ENCODE peak calls at places on chromosomes 12 and 14, in five cellular contexts. S is omental fat pad, E is H7, F is iPS-NIHi11, U is psoas muscle. Y is an unnamed sample.

GRCh38 chr12:94779520-94779919 is 129.2 kb upstream of the TMCC3 start:
- DNase-seq in S (no peak), E (no peak), F (no peak), U (no peak), Y (no peak)

GRCh38 chr14:87833026-87833425 is 160.0 kb downstream of the GALC start:
- DNase-seq in S (no peak), E (no peak), F (no peak), U (no peak), Y (no peak)

GRCh38 chr14:101711041-101711861 is 50.3 kb upstream of the PPP2R5C start:
- DNase-seq in S (no peak), E (peak), F (no peak), U (no peak), Y (no peak)

GRCh38 chr14:51996148-51996746 is 6.9 kb downstream of the RTRAF start:
- DNase-seq in S (no peak), E (no peak), F (no peak), U (no peak), Y (no peak)

GRCh38 chr12:49032679-49033447 is 14.3 kb upstream of the PRKAG1 start:
- DNase-seq in S (no peak), E (no peak), F (no peak), U (no peak), Y (no peak)

GRCh38 chr14:49545716-49546115 is 40.5 kb downstream of the RPS29 start:
- DNase-seq in S (no peak), E (peak), F (peak), U (no peak), Y (no peak)

GRCh38 chr14:104443391-104444158 is 136.0 kb upstream of the C14orf180 start:
- DNase-seq in S (peak), E (peak), F (peak), U (peak), Y (no peak)

GRCh38 chr12:4121506-4122020 is 152.0 kb upstream of the CCND2 start:
- DNase-seq in S (no peak), E (no peak), F (no peak), U (no peak), Y (no peak)

GRCh38 chr12:2640709-2641108 is 154.1 kb upstream of the FKBP4 start:
- DNase-seq in S (peak), E (no peak), F (no peak), U (no peak), Y (no peak)

GRCh38 chr12:131990066-131990979 is 40.6 kb downstream of the EP400 start:
- DNase-seq in S (no peak), E (peak), F (peak), U (no peak), Y (no peak)

GRCh38 chr14:96852823-96853422 is 55.7 kb downstream of the VRK1 start:
- DNase-seq in S (no peak), E (no peak), F (no peak), U (no peak), Y (no peak)

GRCh38 chr12:48767047-48767446 is 21.8 kb downstream of the ADCY6 start:
- DNase-seq in S (no peak), E (no peak), F (no peak), U (peak), Y (no peak)

GRCh38 chr12:112998997-112999767 is 20.9 kb downstream of the OAS2 start:
- DNase-seq in S (no peak), E (no peak), F (no peak), U (no peak), Y (no peak)

GRCh38 chr14:39762576-39763401 is 330.6 kb upstream of the FBXO33 start:
- DNase-seq in S (no peak), E (no peak), F (no peak), U (no peak), Y (no peak)

GRCh38 chr12:21539797-21540196 is 13.7 kb downstream of the SPX start:
- DNase-seq in S (no peak), E (no peak), F (no peak), U (no peak), Y (no peak)

GRCh38 chr14:76933515-76933914 is 95.0 kb downstream of the IRF2BPL start:
- DNase-seq in S (no peak), E (no peak), F (no peak), U (no peak), Y (no peak)

GRCh38 chr12:130401703-130402102 is 64.0 kb downstream of the PIWIL1 start:
- DNase-seq in S (no peak), E (peak), F (no peak), U (no peak), Y (no peak)

GRCh38 chr12:11695321-11695720 is 45.8 kb downstream of the ETV6 start:
- DNase-seq in S (no peak), E (no peak), F (no peak), U (no peak), Y (no peak)

GRCh38 chr14:81710232-81710845 is 176.7 kb upstream of the SEL1L start:
- DNase-seq in S (no peak), E (no peak), F (peak), U (no peak), Y (peak)

Y was measured in neural crest cell.